ENCODE peak calls at places on chromosomes 13 and 19, in four cellular contexts. One of them, this sample, is unnamed.
A peak's percentile ranks its signal among the peaks of the same experiment; 100 is the strongest.

GRCh38 chr19:49614096-49614857 is 23.3 kb downstream of the PRR12 start:
- DNase-seq in A549: peak; percentile 78
- DNase-seq in adrenal gland: peak; percentile 59
- DNase-seq in SK-N-SH: no peak
- DNase-seq in this sample: no peak

GRCh38 chr19:16661480-16662034 is 618 bp downstream of the TMEM38A start:
- DNase-seq in A549: no peak
- DNase-seq in adrenal gland: peak; percentile 40
- DNase-seq in SK-N-SH: peak; percentile 36
- DNase-seq in this sample: peak; percentile 56

GRCh38 chr19:11426656-11427055 is 7.5 kb upstream of the RGL3 start:
- DNase-seq in A549: no peak
- DNase-seq in adrenal gland: no peak
- DNase-seq in SK-N-SH: no peak
- DNase-seq in this sample: no peak

GRCh38 chr19:1847348-1847683 is 967 bp downstream of the REXO1 start:
- DNase-seq in A549: no peak
- DNase-seq in adrenal gland: no peak
- DNase-seq in SK-N-SH: no peak
- DNase-seq in this sample: no peak

GRCh38 chr19:7533281-7533819 is 2.2 kb upstream of the PNPLA6 start:
- DNase-seq in A549: peak; percentile 66
- DNase-seq in adrenal gland: peak; percentile 70
- DNase-seq in SK-N-SH: no peak
- DNase-seq in this sample: peak; percentile 72

GRCh38 chr13:38167164-38167822 is 182.4 kb upstream of the UFM1 start:
- DNase-seq in A549: no peak
- DNase-seq in adrenal gland: no peak
- DNase-seq in SK-N-SH: no peak
- DNase-seq in this sample: no peak

GRCh38 chr13:25908390-25908789 is 143.4 kb downstream of the SHISA2 start:
- DNase-seq in A549: no peak
- DNase-seq in adrenal gland: no peak
- DNase-seq in SK-N-SH: no peak
- DNase-seq in this sample: no peak

GRCh38 chr13:86681223-86681622 is 882.0 kb upstream of the SLITRK6 start:
- DNase-seq in A549: no peak
- DNase-seq in adrenal gland: no peak
- DNase-seq in SK-N-SH: no peak
- DNase-seq in this sample: no peak

GRCh38 chr13:48317511-48317981 is 14.0 kb downstream of the RB1 start:
- DNase-seq in A549: no peak
- DNase-seq in adrenal gland: no peak
- DNase-seq in SK-N-SH: no peak
- DNase-seq in this sample: no peak

GRCh38 chr13:66578305-66578704 is 651.8 kb downstream of the PCDH9 start:
- DNase-seq in A549: no peak
- DNase-seq in adrenal gland: no peak
- DNase-seq in SK-N-SH: no peak
- DNase-seq in this sample: no peak

GRCh38 chr19:35381926-35382325 is 11.1 kb downstream of the GPR42 start:
- DNase-seq in A549: no peak
- DNase-seq in adrenal gland: no peak
- DNase-seq in SK-N-SH: no peak
- DNase-seq in this sample: no peak

GRCh38 chr19:58021541-58022282 is 12.1 kb upstream of the ZSCAN1 start:
- DNase-seq in A549: peak; percentile 55
- DNase-seq in adrenal gland: peak; percentile 25
- DNase-seq in SK-N-SH: peak; percentile 81
- DNase-seq in this sample: no peak

GRCh38 chr13:99357149-99357596 is 50.0 kb upstream of the GPR183 start:
- DNase-seq in A549: no peak
- DNase-seq in adrenal gland: peak; percentile 86
- DNase-seq in SK-N-SH: no peak
- DNase-seq in this sample: no peak

GRCh38 chr19:2170219-2170618 is 6.5 kb downstream of the DOT1L start:
- DNase-seq in A549: no peak
- DNase-seq in adrenal gland: no peak
- DNase-seq in SK-N-SH: no peak
- DNase-seq in this sample: no peak

GRCh38 chr13:44058067-44058466 is 178.4 kb downstream of the LACC1 start:
- DNase-seq in A549: no peak
- DNase-seq in adrenal gland: no peak
- DNase-seq in SK-N-SH: no peak
- DNase-seq in this sample: no peak
- H3K9me3 ChIP-seq in A549: no peaks in the 10 kb centered on the region
- H3K9me3 ChIP-seq in adrenal gland: no peaks in the 10 kb centered on the region
- H3K9me3 ChIP-seq in SK-N-SH: no peaks in the 10 kb centered on the region
- H3K9me3 ChIP-seq in this sample: no peaks in the 10 kb centered on the region

GRCh38 chr13:77916481-77916880 is 2.1 kb downstream of the EDNRB start:
- DNase-seq in A549: no peak
- DNase-seq in adrenal gland: no peak
- DNase-seq in SK-N-SH: no peak
- DNase-seq in this sample: no peak
- H3K4me3 ChIP-seq in A549: no peak overlapping the region
- H3K4me3 ChIP-seq in adrenal gland: no peak overlapping the region
- H3K4me3 ChIP-seq in SK-N-SH: no peak overlapping the region
- H3K4me3 ChIP-seq in this sample: no peak overlapping the region

DNA sequence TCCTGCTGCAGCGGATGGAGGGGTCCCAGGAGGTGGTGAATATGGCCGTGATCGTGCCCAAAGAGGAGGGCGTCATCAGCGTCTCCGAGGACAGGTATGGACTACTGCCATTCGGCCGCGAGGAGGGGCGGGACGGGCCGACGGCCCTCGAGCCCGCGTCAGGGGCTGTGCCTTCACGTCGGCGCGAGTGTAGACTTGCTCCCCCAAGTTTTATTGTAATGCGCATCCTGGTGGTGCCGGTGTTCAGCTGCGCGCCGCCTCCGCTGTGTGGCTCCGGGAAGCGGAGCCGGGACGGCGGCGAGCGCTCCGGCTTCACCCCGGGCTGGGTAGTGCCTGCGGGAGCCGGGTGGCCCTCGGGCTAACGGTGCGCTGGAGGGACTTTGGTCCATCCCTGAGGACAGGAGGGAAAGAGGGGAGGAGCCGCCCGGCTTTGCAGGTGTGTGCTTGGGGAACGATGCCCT is 499 bp downstream of the WDFY2 start:
- DNase-seq in A549: peak; percentile 66
- DNase-seq in adrenal gland: peak; percentile 63
- DNase-seq in SK-N-SH: peak; percentile 65
- DNase-seq in this sample: peak; percentile 81
- TF ChIP-seq CTCF in A549: no peak
- TF ChIP-seq CTCF in adrenal gland: no peak
- TF ChIP-seq CTCF in SK-N-SH: peak; percentile 13
- TF ChIP-seq CTCF in this sample: peak; percentile 27

DNA sequence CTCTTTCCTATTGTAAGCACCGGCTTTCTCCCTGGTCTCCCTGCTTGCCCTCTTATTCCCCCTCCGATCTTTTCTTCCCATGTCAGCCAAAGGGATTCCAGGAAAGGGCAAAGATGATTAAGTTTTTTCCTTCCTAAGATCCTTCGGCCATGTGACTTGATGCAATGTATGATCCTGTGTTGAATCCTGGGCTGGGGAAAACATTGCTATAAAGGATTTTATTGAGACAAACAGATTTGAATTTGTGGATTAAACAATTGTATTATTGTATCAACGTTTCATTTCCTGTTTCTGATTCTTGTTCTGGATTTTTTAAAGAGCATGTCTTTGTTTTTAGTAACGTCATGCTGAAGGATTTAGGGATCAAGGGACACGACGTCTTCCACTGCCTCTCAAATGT is 16.9 kb upstream of the ZNF541 start:
- DNase-seq in A549: no peak
- DNase-seq in adrenal gland: no peak
- DNase-seq in SK-N-SH: no peak
- DNase-seq in this sample: no peak
- H3K9me3 ChIP-seq in A549: peaks cover 22% of the 10 kb centered on the region
- H3K9me3 ChIP-seq in adrenal gland: no peaks in the 10 kb centered on the region
- H3K9me3 ChIP-seq in SK-N-SH: no peaks in the 10 kb centered on the region
- H3K9me3 ChIP-seq in this sample: peaks cover 6% of the 10 kb centered on the region

GRCh38 chr13:49606747-49607648 is 21.3 kb upstream of the ARL11 start:
- DNase-seq in A549: peak; percentile 87
- DNase-seq in adrenal gland: peak; percentile 88
- DNase-seq in SK-N-SH: peak; percentile 75
- DNase-seq in this sample: peak; percentile 96
- H3K4me3 ChIP-seq in A549: peak overlapping the region; percentile 45
- H3K4me3 ChIP-seq in adrenal gland: no peak overlapping the region
- H3K4me3 ChIP-seq in SK-N-SH: peak overlapping the region; percentile 25
- H3K4me3 ChIP-seq in this sample: peak overlapping the region; percentile 4

GRCh38 chr13:109783447-109783814 is 3.0 kb downstream of the IRS2 start:
- DNase-seq in A549: no peak
- DNase-seq in adrenal gland: peak; percentile 50
- DNase-seq in SK-N-SH: peak; percentile 65
- DNase-seq in this sample: no peak
- TF ChIP-seq CTCF in A549: no peak
- TF ChIP-seq CTCF in adrenal gland: no peak
- TF ChIP-seq CTCF in SK-N-SH: no peak
- TF ChIP-seq CTCF in this sample: no peak

GRCh38 chr19:51919606-51920005 is 7.7 kb upstream of the ZNF613 start:
- DNase-seq in A549: no peak
- DNase-seq in adrenal gland: no peak
- DNase-seq in SK-N-SH: no peak
- DNase-seq in this sample: no peak
- H3K9me3 ChIP-seq in A549: peaks cover 93% of the 10 kb centered on the region
- H3K9me3 ChIP-seq in adrenal gland: peaks cover 7% of the 10 kb centered on the region
- H3K9me3 ChIP-seq in SK-N-SH: peaks cover 30% of the 10 kb centered on the region
- H3K9me3 ChIP-seq in this sample: peaks cover 58% of the 10 kb centered on the region

This sample was measured in Peyer's patch.